ENCODE peak calls at places on chromosomes 2 and 18, in five cellular contexts. R, D, U, A and H are unnamed samples.

GRCh38 chr2:96315400-96316071 is 9.6 kb upstream of the ITPRIPL1 start:
- DNase-seq in R (no peak), D (no peak), U (no peak), A (no peak), H (no peak)

GRCh38 chr2:236174608-236175001 is 6.4 kb upstream of the GBX2 start:
- DNase-seq in R (peak), D (no peak), U (no peak), A (no peak), H (no peak)

GRCh38 chr2:40130251-40130994 is 321.5 kb downstream of the SLC8A1 start:
- DNase-seq in R (no peak), D (no peak), U (no peak), A (peak), H (no peak)

GRCh38 chr18:49206717-49207116 is 253.7 kb downstream of the DYM start:
- DNase-seq in R (no peak), D (no peak), U (no peak), A (no peak), H (no peak)

GRCh38 chr2:101464841-101465240 is 10.1 kb downstream of the RFX8 start:
- DNase-seq in R (no peak), D (no peak), U (no peak), A (no peak), H (no peak)

GRCh38 chr2:212905640-212906201 is 245.7 kb downstream of the IKZF2 start:
- DNase-seq in R (no peak), D (no peak), U (no peak), A (no peak), H (no peak)

GRCh38 chr2:154425999-154426398 is 272.5 kb upstream of the KCNJ3 start:
- DNase-seq in R (no peak), D (no peak), U (no peak), A (peak), H (no peak)

GRCh38 chr2:167803449-167803988 is 443.9 kb downstream of the STK39 start:
- DNase-seq in R (no peak), D (no peak), U (no peak), A (no peak), H (no peak)

GRCh38 chr2:156430236-156430977 is 5.8 kb upstream of the GPD2 start:
- DNase-seq in R (no peak), D (no peak), U (no peak), A (no peak), H (no peak)

GRCh38 chr2:86249843-86250402 is 50.7 kb downstream of the MRPL35 start:
- DNase-seq in R (no peak), D (no peak), U (no peak), A (peak), H (no peak)

GRCh38 chr2:24107336-24107735 is 15.8 kb downstream of the PFN4 start:
- DNase-seq in R (no peak), D (no peak), U (no peak), A (no peak), H (no peak)

DNA sequence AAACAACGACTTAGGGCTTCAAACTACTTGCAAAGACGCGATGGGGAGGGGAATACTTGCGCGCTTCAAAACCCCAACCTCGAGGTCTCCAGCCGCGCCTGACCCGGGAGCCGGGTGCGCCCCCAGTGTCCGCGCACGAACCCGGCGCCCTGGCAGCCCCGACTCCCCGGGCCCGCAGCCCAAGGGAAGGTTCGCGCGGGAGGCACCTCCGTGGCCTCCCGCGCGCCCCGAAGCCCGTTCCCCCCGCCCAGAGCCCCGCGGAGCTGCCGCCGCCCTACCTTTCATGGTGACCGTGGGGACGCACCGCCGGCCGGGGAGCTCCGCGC is 308 bp downstream of the COLEC12 start:
- DNase-seq in R (no peak), D (no peak), U (no peak), A (no peak), H (no peak)
- H3K4me3 ChIP-seq in R (peak), D (peak), U (peak), A (peak), H (peak)

DNA sequence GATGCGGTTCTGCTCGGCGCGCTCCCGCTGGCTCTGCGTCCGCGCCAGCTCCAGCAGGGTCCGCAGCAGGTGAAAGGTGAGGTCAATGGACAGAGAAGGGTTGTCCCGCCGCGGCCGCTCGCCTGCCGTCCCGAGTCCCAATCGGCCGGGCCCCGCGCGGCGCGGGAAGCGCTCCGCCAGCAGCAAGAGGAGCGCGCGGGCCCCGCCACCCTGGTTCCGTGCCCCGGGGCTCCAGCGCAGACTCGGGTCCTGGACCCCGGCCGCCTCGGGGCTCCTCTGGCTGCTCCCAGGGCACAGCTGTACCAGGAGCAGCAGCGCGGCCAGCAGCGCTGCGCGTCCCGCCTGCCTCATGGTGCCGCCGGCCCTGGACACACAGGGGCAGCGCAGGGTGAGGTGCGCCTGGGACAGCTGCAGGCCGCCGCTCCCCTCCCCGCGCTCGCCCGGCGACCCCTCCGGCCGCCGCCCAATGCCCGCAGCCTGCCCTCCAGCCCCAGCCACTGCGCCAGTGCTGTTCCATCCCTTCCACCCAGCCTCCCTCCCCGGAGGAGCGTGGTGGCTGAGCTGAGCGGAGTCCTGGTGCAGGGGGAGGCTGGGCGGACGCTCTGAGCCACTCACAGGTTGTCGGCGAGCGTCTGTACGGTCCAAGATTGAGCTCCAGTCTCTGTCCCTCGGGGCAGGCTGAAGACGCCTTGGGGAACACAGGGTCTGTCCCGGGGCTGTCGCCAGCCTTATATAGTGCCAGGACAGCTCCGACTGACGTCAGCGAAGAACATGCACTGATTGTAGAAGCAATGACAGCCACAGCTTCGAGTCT is 493 bp downstream of the UCN start:
- DNase-seq in R (no peak), D (no peak), U (no peak), A (no peak), H (no peak)
- H3K4me3 ChIP-seq in R (no peak), D (no peak), U (peak), A (peak), H (peak)

GRCh38 chr2:177211148-177211547 is 1.4 kb upstream of the HNRNPA3 start:
- DNase-seq in R (no peak), D (no peak), U (no peak), A (no peak), H (no peak)
- H3K4me3 ChIP-seq in R (no peak), D (no peak), U (peak), A (peak), H (peak)

GRCh38 chr2:107990718-107991117 is 4.4 kb downstream of the SLC5A7 start:
- DNase-seq in R (no peak), D (no peak), U (no peak), A (no peak), H (no peak)

GRCh38 chr2:107986278-107987217 is at the start of gene SLC5A7:
- DNase-seq in R (no peak), D (peak), U (peak), A (no peak), H (no peak)

GRCh38 chr2:107988108-107988507 is 1.8 kb downstream of the SLC5A7 start:
- DNase-seq in R (no peak), D (peak), U (no peak), A (no peak), H (no peak)

GRCh38 chr2:107992069-107992468 is 5.7 kb downstream of the SLC5A7 start:
- DNase-seq in R (no peak), D (no peak), U (no peak), A (no peak), H (no peak)

GRCh38 chr2:107989445-107989844 is 3.1 kb downstream of the SLC5A7 start:
- DNase-seq in R (no peak), D (no peak), U (no peak), A (no peak), H (no peak)
- H3K4me3 ChIP-seq in R (no peak), D (no peak), U (no peak), A (no peak), H (no peak)